ENCODE peak calls at places on chromosomes 1 and 21, in six cellular contexts. Q is neuronal stem cell, V is IMR-90, P is mesendoderm, H is H1, Y is trophoblast cell. S is an unnamed sample.

GRCh38 chr1:156889802-156890585 is 3.5 kb upstream of the PEAR1 start:
- DNase-seq in Q (peak; percentile 76), V (peak; percentile 75), P (peak; percentile 88), H (peak; percentile 65), Y (peak; percentile 90), S (peak; percentile 80)

GRCh38 chr1:30746212-30747027 is 11.2 kb downstream of the LAPTM5 start:
- DNase-seq in Q (no peak), V (no peak), P (no peak), H (no peak), Y (no peak), S (no peak)

GRCh38 chr1:147246044-147246690 is 3.7 kb downstream of the CHD1L start:
- DNase-seq in Q (no peak), V (peak; percentile 50), P (no peak), H (no peak), Y (no peak), S (no peak)

GRCh38 chr1:208079161-208079560 is 165.0 kb downstream of the PLXNA2 start:
- DNase-seq in Q (no peak), V (no peak), P (no peak), H (no peak), Y (no peak), S (no peak)

GRCh38 chr1:52996653-52997052 is 65.4 kb upstream of the PODN start:
- DNase-seq in Q (no peak), V (peak; percentile 22), P (no peak), H (no peak), Y (no peak), S (no peak)

GRCh38 chr1:29180497-29181412 is 945 bp downstream of the SRSF4 start:
- DNase-seq in Q (no peak), V (no peak), P (no peak), H (no peak), Y (no peak), S (no peak)

GRCh38 chr1:46175243-46175642 is 356 bp downstream of the TSPAN1 start:
- DNase-seq in Q (no peak), V (no peak), P (peak; percentile 49), H (no peak), Y (no peak), S (no peak)

GRCh38 chr1:193141804-193142203 is 20.0 kb downstream of the CDC73 start:
- DNase-seq in Q (no peak), V (no peak), P (no peak), H (no peak), Y (no peak), S (no peak)

GRCh38 chr1:218348628-218349185 is 3.6 kb downstream of the TGFB2 start:
- DNase-seq in Q (no peak), V (no peak), P (no peak), H (no peak), Y (peak; percentile 40), S (no peak)

GRCh38 chr1:23417570-23417969 is 7.0 kb downstream of the TCEA3 start:
- DNase-seq in Q (no peak), V (no peak), P (no peak), H (no peak), Y (no peak), S (peak; percentile 37)

GRCh38 chr1:32353886-32354570 is 8.3 kb downstream of the FAM229A start:
- DNase-seq in Q (no peak), V (peak; percentile 85), P (peak; percentile 26), H (no peak), Y (no peak), S (peak; percentile 79)

GRCh38 chr1:223549740-223550139 is 115.8 kb downstream of the CAPN8 start:
- DNase-seq in Q (no peak), V (no peak), P (no peak), H (no peak), Y (no peak), S (no peak)

GRCh38 chr1:109782514-109782913 is 18.8 kb upstream of the EPS8L3 start:
- DNase-seq in Q (no peak), V (peak; percentile 59), P (no peak), H (no peak), Y (no peak), S (peak; percentile 60)

GRCh38 chr1:225572422-225572821 is 80.5 kb downstream of the ENAH start:
- DNase-seq in Q (no peak), V (peak; percentile 49), P (no peak), H (no peak), Y (peak; percentile 33), S (peak; percentile 41)

GRCh38 chr1:27342778-27343638 is 1.2 kb downstream of the SYTL1 start:
- DNase-seq in Q (no peak), V (no peak), P (no peak), H (no peak), Y (peak; percentile 87), S (no peak)

GRCh38 chr1:79117376-79117775 is 110.8 kb upstream of the ADGRL4 start:
- DNase-seq in Q (no peak), V (peak; percentile 42), P (no peak), H (no peak), Y (no peak), S (no peak)

GRCh38 chr1:160284220-160284781 is 632 bp downstream of the PEX19 start:
- DNase-seq in Q (no peak), V (peak; percentile 76), P (peak; percentile 61), H (no peak), Y (peak; percentile 89), S (peak; percentile 84)

GRCh38 chr1:223700942-223701637 is 11.2 kb upstream of the CAPN2 start:
- DNase-seq in Q (no peak), V (peak; percentile 98), P (peak; percentile 94), H (no peak), Y (peak; percentile 96), S (peak; percentile 98)

GRCh38 chr1:17030186-17030585 is 18.5 kb upstream of the ATP13A2 start:
- DNase-seq in Q (no peak), V (no peak), P (peak; percentile 51), H (no peak), Y (peak; percentile 77), S (no peak)

GRCh38 chr1:15337656-15338402 is 71.9 kb upstream of the EFHD2 start:
- DNase-seq in Q (no peak), V (peak; percentile 85), P (peak; percentile 19), H (no peak), Y (peak; percentile 61), S (peak; percentile 89)

GRCh38 chr1:19463204-19463803 is 22.0 kb downstream of the CAPZB start:
- DNase-seq in Q (no peak), V (no peak), P (no peak), H (no peak), Y (no peak), S (no peak)

GRCh38 chr21:37072239-37072987 is 458 bp downstream of the PIGP start:
- DNase-seq in Q (no peak), V (peak; percentile 89), P (no peak), H (no peak), Y (peak; percentile 68), S (peak; percentile 93)

GRCh38 chr21:25639922-25640670 is 1.0 kb downstream of the JAM2 start:
- DNase-seq in Q (peak; percentile 30), V (no peak), P (peak; percentile 41), H (no peak), Y (peak; percentile 38), S (peak; percentile 3)

GRCh38 chr1:91803847-91804545 is 82.0 kb downstream of the TGFBR3 start:
- DNase-seq in Q (no peak), V (no peak), P (no peak), H (no peak), Y (no peak), S (no peak)

GRCh38 chr1:207430602-207431001 is 23.5 kb upstream of the CR2 start:
- DNase-seq in Q (no peak), V (no peak), P (no peak), H (no peak), Y (no peak), S (no peak)

GRCh38 chr1:209594440-209594839 is 10.9 kb downstream of the CAMK1G start:
- DNase-seq in Q (no peak), V (no peak), P (no peak), H (no peak), Y (peak; percentile 43), S (no peak)
- H3K79me1 ChIP-seq in Q (no peaks in the 10 kb centered on the region), V (no peaks in the 10 kb centered on the region), P (no peaks in the 10 kb centered on the region), H (no peaks in the 10 kb centered on the region), Y (no peaks in the 10 kb centered on the region), S (no peaks in the 10 kb centered on the region)

GRCh38 chr1:55885619-55886018 is 670.5 kb upstream of the USP24 start:
- DNase-seq in Q (no peak), V (no peak), P (no peak), H (no peak), Y (peak; percentile 43), S (no peak)

GRCh38 chr1:55893155-55893554 is 678.0 kb upstream of the USP24 start:
- DNase-seq in Q (no peak), V (peak; percentile 61), P (peak; percentile 77), H (no peak), Y (peak; percentile 86), S (peak; percentile 54)

GRCh38 chr1:55888685-55889317 is 673.6 kb upstream of the USP24 start:
- DNase-seq in Q (no peak), V (no peak), P (peak; percentile 52), H (no peak), Y (no peak), S (no peak)

GRCh38 chr1:55882931-55883330 is 667.8 kb upstream of the USP24 start:
- DNase-seq in Q (no peak), V (peak; percentile 70), P (no peak), H (no peak), Y (no peak), S (peak; percentile 66)

GRCh38 chr1:55887103-55887712 is 672.0 kb upstream of the USP24 start:
- DNase-seq in Q (no peak), V (no peak), P (no peak), H (no peak), Y (no peak), S (peak; percentile 25)
- H3K4me3 ChIP-seq in Q (no peak overlapping the region), V (no peak overlapping the region), P (no peak overlapping the region), H (no peak overlapping the region), Y (no peak overlapping the region), S (no peak overlapping the region)

GRCh38 chr1:4960336-4960735 is 305.9 kb downstream of the AJAP1 start:
- DNase-seq in Q (no peak), V (no peak), P (no peak), H (no peak), Y (no peak), S (no peak)
- H3K4ac ChIP-seq in Q (no peak overlapping the region), V (no peak overlapping the region), P (no peak overlapping the region), H (no peak overlapping the region), Y (no peak overlapping the region), S (no peak overlapping the region)

DNA sequence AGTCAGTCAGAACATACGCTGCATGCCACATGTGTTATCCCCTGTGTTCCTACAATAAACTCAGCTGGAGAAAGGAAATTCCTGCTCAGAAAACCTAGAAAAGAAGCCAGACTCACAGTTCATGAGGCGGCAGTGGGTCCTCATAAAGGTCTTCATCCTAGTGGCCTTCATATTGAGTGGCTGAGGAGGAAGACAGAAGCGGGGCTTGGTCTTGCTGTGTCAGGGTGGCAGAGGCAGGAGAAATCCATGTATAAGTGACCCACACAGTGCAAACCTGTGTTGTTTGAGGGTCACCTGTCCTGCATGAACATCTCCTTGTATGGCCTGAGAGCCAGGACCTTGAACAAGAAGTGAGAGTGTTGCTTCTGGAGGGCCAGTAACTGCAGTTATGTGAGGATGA is 4.0 kb upstream of the WNT3A start:
- DNase-seq in Q (no peak), V (no peak), P (no peak), H (no peak), Y (no peak), S (no peak)
- H3K79me1 ChIP-seq in Q (no peaks in the 10 kb centered on the region), V (no peaks in the 10 kb centered on the region), P (no peaks in the 10 kb centered on the region), H (no peaks in the 10 kb centered on the region), Y (no peaks in the 10 kb centered on the region), S (no peaks in the 10 kb centered on the region)